ENCODE peak calls at places on chromosomes 5 and 9, in ten cellular contexts. K is cardiac muscle cell, U is IMR-90, M is ovary, J is tibial artery, Y is A549, A is tibial nerve, F is fibroblast of lung, N is PC-9, P is mesendoderm. C is an unnamed sample.

GRCh38 chr9:18331808-18332209 is 142.1 kb upstream of the ADAMTSL1 start:
- DNase-seq in K (peak), U (peak), M (no peak), J (no peak), Y (no peak), A (no peak), F (peak), N (no peak), P (no peak), C (no peak)

GRCh38 chr9:115182264-115182663 is 64.3 kb upstream of the TNC start:
- DNase-seq in K (no peak), U (no peak), M (no peak), J (no peak), Y (no peak), A (no peak), F (no peak), N (no peak), P (peak), C (no peak)

GRCh38 chr9:77707696-77708095 is 59.6 kb upstream of the GNA14 start:
- DNase-seq in K (no peak), U (peak), M (peak), J (peak), Y (peak), A (peak), F (peak), N (peak), P (peak), C (no peak)

GRCh38 chr9:16205455-16205854 is 652.6 kb downstream of the CCDC171 start:
- DNase-seq in K (no peak), U (no peak), M (no peak), J (no peak), Y (no peak), A (no peak), F (no peak), N (no peak), P (no peak), C (no peak)

GRCh38 chr5:175257847-175258194 is 186.2 kb downstream of the DRD1 start:
- DNase-seq in K (no peak), U (no peak), M (no peak), J (no peak), Y (no peak), A (no peak), F (no peak), N (no peak), P (no peak), C (no peak)

GRCh38 chr5:157870837-157871834 is 12.2 kb upstream of the CLINT1 start:
- DNase-seq in K (no peak), U (peak), M (no peak), J (no peak), Y (peak), A (no peak), F (peak), N (no peak), P (peak), C (no peak)

GRCh38 chr5:179862296-179862695 is 3.7 kb upstream of the MRNIP start:
- DNase-seq in K (no peak), U (no peak), M (no peak), J (no peak), Y (no peak), A (no peak), F (no peak), N (no peak), P (no peak), C (no peak)

GRCh38 chr5:16048132-16048531 is 131.5 kb downstream of the MARCHF11 start:
- DNase-seq in K (no peak), U (no peak), M (no peak), J (no peak), Y (no peak), A (no peak), F (no peak), N (no peak), P (no peak), C (no peak)

GRCh38 chr5:124651663-124652513 is 94.6 kb downstream of the ZNF608 start:
- DNase-seq in K (peak), U (no peak), M (peak), J (peak), Y (peak), A (peak), F (peak), N (peak), P (peak), C (peak)

GRCh38 chr5:90878549-90879196 is 320.1 kb downstream of the ADGRV1 start:
- DNase-seq in K (no peak), U (peak), M (peak), J (peak), Y (no peak), A (peak), F (peak), N (no peak), P (no peak), C (no peak)

GRCh38 chr5:68673451-68674180 is 420.2 kb upstream of the SLC30A5 start:
- DNase-seq in K (no peak), U (no peak), M (no peak), J (no peak), Y (no peak), A (no peak), F (no peak), N (no peak), P (no peak), C (no peak)

GRCh38 chr5:180591249-180591887 is at the start of gene SCGB3A1:
- DNase-seq in K (no peak), U (no peak), M (no peak), J (no peak), Y (no peak), A (no peak), F (no peak), N (no peak), P (no peak), C (peak)

GRCh38 chr5:17316973-17317459 is 99.6 kb downstream of the BASP1 start:
- DNase-seq in K (no peak), U (peak), M (no peak), J (no peak), Y (peak), A (no peak), F (peak), N (peak), P (no peak), C (no peak)

GRCh38 chr9:107153336-107153735 is 129.7 kb upstream of the RAD23B start:
- DNase-seq in K (no peak), U (peak), M (no peak), J (no peak), Y (no peak), A (no peak), F (peak), N (no peak), P (peak), C (no peak)

GRCh38 chr9:36560813-36561212 is 11.9 kb upstream of the MELK start:
- DNase-seq in K (no peak), U (peak), M (no peak), J (no peak), Y (no peak), A (no peak), F (peak), N (peak), P (peak), C (no peak)

GRCh38 chr9:137759117-137759516 is 118.5 kb upstream of the CACNA1B start:
- DNase-seq in K (no peak), U (no peak), M (no peak), J (no peak), Y (no peak), A (no peak), F (no peak), N (no peak), P (no peak), C (no peak)

GRCh38 chr5:91636351-91636750 is 253.2 kb upstream of the ARRDC3 start:
- DNase-seq in K (peak), U (no peak), M (no peak), J (no peak), Y (peak), A (no peak), F (no peak), N (no peak), P (peak), C (no peak)

GRCh38 chr5:176865964-176866363 is 33.2 kb downstream of the HK3 start:
- DNase-seq in K (no peak), U (no peak), M (no peak), J (no peak), Y (no peak), A (no peak), F (no peak), N (no peak), P (no peak), C (no peak)

GRCh38 chr5:123245689-123246088 is 156.6 kb downstream of the PRDM6 start:
- DNase-seq in K (no peak), U (no peak), M (no peak), J (no peak), Y (no peak), A (no peak), F (no peak), N (no peak), P (no peak), C (no peak)

GRCh38 chr9:100601216-100601615 is 23.3 kb downstream of the CAVIN4 start:
- DNase-seq in K (peak), U (peak), M (no peak), J (no peak), Y (peak), A (peak), F (peak), N (peak), P (peak), C (peak)

GRCh38 chr9:112881366-112881765 is 9.3 kb downstream of the SLC46A2 start:
- DNase-seq in K (no peak), U (peak), M (no peak), J (no peak), Y (no peak), A (no peak), F (peak), N (peak), P (no peak), C (no peak)

GRCh38 chr5:158351485-158352140 is 492.7 kb upstream of the CLINT1 start:
- DNase-seq in K (no peak), U (no peak), M (no peak), J (no peak), Y (no peak), A (no peak), F (no peak), N (no peak), P (no peak), C (no peak)

GRCh38 chr5:22615964-22616363 is 237.2 kb downstream of the CDH12 start:
- DNase-seq in K (no peak), U (no peak), M (no peak), J (no peak), Y (no peak), A (no peak), F (no peak), N (no peak), P (no peak), C (no peak)

GRCh38 chr9:69391487-69391886 is 66.5 kb downstream of the ENTREP1 start:
- DNase-seq in K (no peak), U (no peak), M (no peak), J (no peak), Y (no peak), A (no peak), F (no peak), N (no peak), P (no peak), C (no peak)

GRCh38 chr9:21555911-21556310 is 73.8 kb upstream of the IFNE start:
- DNase-seq in K (no peak), U (no peak), M (no peak), J (no peak), Y (peak), A (no peak), F (peak), N (no peak), P (no peak), C (no peak)

GRCh38 chr9:21558079-21558478 is 76.0 kb upstream of the IFNE start:
- DNase-seq in K (no peak), U (no peak), M (no peak), J (no peak), Y (no peak), A (no peak), F (no peak), N (no peak), P (no peak), C (no peak)

GRCh38 chr9:21554813-21555212 is 72.7 kb upstream of the IFNE start:
- DNase-seq in K (no peak), U (no peak), M (no peak), J (no peak), Y (no peak), A (no peak), F (no peak), N (no peak), P (no peak), C (no peak)

GRCh38 chr9:21557428-21557768 is 75.3 kb upstream of the IFNE start:
- DNase-seq in K (no peak), U (no peak), M (no peak), J (no peak), Y (no peak), A (no peak), F (no peak), N (no peak), P (no peak), C (no peak)

DNA sequence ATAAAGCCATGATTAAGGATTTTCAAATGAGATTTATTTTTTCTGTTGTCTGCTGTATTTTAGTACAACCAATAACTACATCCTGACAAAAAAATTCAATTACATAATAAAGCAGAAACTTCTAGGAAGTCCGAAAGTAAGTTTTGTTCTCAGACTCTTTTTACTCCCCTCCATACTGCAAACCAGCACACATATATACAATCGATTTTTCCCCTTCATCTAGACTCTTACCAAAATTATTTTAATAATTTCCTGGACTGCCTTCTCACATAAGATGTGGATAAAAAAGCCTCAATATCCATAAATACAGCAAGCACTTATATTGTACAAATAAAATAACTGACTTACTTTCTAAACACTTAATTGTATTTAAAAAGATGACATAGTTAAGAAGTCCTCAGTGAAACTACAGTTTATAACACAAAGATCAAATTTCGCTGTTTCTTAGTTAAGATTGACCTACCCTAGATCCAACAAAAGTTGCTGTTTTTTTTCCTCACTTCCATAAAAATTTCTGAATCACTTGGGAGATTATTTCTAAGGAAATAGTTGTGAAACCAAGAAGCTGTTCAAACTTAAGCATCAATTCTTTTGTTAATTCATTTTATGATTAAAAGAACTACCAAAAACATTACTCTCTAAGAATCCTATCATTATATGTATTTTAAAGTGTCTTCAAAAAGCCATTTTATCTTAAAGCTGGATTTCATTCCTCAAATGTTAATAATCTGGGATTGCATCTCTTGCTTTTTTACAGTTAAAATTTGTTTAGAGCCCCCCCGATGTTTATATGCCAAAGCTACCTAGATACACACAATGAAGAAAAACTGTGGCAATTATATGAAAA is 74.7 kb upstream of the IFNE start:
- DNase-seq in K (no peak), U (peak), M (no peak), J (no peak), Y (no peak), A (no peak), F (no peak), N (no peak), P (no peak), C (no peak)
- H3K4me3 ChIP-seq in K (no peak), U (peak), M (no peak), J (no peak), Y (peak), A (no peak), F (peak), N (peak), P (no peak), C (no peak)

DNA sequence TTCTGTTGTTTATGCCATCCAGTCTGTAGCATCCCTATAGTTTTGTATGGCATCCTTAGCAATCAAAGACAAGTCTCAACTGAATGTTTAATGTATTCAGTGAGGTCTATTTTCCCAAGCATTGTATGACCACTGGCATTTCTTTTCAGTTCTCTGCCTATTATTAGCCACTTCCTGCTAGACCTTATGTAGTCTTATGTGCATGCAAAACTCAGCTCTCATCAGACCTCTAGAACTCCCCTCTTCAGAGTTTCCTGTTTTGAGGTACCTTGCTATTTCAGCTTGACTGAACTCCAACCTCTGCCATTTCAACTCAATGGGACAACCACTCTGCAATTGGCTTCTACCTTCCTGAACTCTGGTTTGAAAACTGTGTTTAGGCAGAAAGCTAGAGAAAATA is 113.2 kb downstream of the SLC25A46 start:
- DNase-seq in K (no peak), U (no peak), M (no peak), J (no peak), Y (no peak), A (no peak), F (no peak), N (no peak), P (no peak), C (no peak)
- H3K27ac ChIP-seq in K (no peak), U (no peak), M (no peak), J (no peak), Y (no peak), A (no peak), F (no peak), N (no peak), P (no peak), C (no peak)

GRCh38 chr5:142110988-142111687 is 2.6 kb downstream of the NDFIP1 start:
- DNase-seq in K (no peak), U (no peak), M (no peak), J (no peak), Y (no peak), A (no peak), F (no peak), N (no peak), P (no peak), C (no peak)
- H3K4me3 ChIP-seq in K (peak), U (no peak), M (no peak), J (peak), Y (no peak), A (no peak), F (no peak), N (peak), P (no peak), C (no peak)

GRCh38 chr5:98940586-98940985 is 11.8 kb upstream of the CHD1 start:
- DNase-seq in K (no peak), U (peak), M (no peak), J (no peak), Y (no peak), A (no peak), F (peak), N (no peak), P (peak), C (no peak)
- H3K27ac ChIP-seq in K (no peak), U (no peak), M (no peak), J (no peak), Y (no peak), A (no peak), F (no peak), N (no peak), P (no peak), C (no peak)

DNA sequence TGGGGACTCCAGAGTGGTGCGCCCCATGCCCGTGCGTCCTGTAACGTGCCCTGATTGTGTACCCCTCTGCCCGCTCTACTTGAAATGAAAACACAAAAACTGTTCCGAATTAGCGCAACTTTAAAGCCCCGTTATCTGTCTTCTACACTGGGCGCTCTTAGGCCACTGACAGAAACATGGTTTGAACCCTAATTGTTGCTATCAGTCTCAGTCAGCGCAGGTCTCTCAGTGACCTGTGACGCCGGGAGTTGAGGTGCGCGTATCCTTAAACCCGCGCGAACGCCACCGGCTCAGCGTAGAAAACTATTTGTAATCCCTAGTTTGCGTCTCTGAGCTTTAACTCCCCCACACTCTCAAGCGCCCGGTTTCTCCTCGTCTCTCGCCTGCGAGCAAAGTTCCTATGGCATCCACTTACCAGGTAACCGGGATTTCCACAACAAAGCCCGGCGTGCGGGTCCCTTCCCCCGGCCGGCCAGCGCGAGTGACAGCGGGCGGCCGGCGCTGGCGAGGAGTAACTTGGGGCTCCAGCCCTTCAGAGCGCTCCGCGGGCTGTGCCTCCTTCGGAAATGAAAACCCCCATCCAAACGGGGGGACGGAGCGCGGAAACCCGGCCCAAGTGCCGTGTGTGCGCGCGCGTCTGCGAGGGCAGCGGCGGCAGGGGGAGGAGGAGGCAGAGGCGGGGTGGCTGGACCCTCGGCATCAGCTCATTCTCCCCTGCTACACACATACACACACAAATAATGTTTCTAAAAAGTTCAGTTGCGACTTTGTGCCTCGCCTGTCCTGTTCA is 667 bp downstream of the GLIS3 start:
- DNase-seq in K (peak), U (peak), M (peak), J (peak), Y (peak), A (no peak), F (peak), N (peak), P (peak), C (peak)
- H3K4me3 ChIP-seq in K (peak), U (peak), M (peak), J (peak), Y (peak), A (peak), F (peak), N (peak), P (peak), C (peak)

GRCh38 chr9:110744753-110745522 is 76.3 kb downstream of the MUSK start:
- DNase-seq in K (peak), U (peak), M (peak), J (peak), Y (peak), A (peak), F (peak), N (peak), P (peak), C (peak)

GRCh38 chr9:110746211-110746930 is 77.8 kb downstream of the MUSK start:
- DNase-seq in K (no peak), U (no peak), M (no peak), J (no peak), Y (no peak), A (no peak), F (no peak), N (no peak), P (no peak), C (no peak)

GRCh38 chr9:110738982-110739381 is 70.4 kb downstream of the MUSK start:
- DNase-seq in K (no peak), U (peak), M (no peak), J (no peak), Y (no peak), A (no peak), F (peak), N (no peak), P (no peak), C (no peak)

GRCh38 chr9:110745656-110746055 is 77.1 kb downstream of the MUSK start:
- DNase-seq in K (no peak), U (peak), M (no peak), J (peak), Y (no peak), A (no peak), F (peak), N (peak), P (no peak), C (peak)

GRCh38 chr9:110742741-110743371 is 74.3 kb downstream of the MUSK start:
- DNase-seq in K (no peak), U (peak), M (peak), J (no peak), Y (no peak), A (no peak), F (peak), N (no peak), P (peak), C (no peak)
- H3K27ac ChIP-seq in K (no peak), U (peak), M (peak), J (peak), Y (peak), A (peak), F (peak), N (peak), P (no peak), C (peak)

C was measured in right cardiac atrium.